ENCODE peak calls at places on chromosomes 4 and X, in six cellular contexts. P is GM23338, U is HCT116, T is hepatocyte, E is neural progenitor cell, F is MM.1S. G is an unnamed sample.

GRCh38 chr4:45484740-45485139 is 639.1 kb downstream of the GABRG1 start:
- DNase-seq in P (no peak), U (no peak), T (no peak), E (no peak), F (no peak), G (no peak)

GRCh38 chrX:11053351-11053750 is 57.8 kb upstream of the HCCS start:
- DNase-seq in P (no peak), U (no peak), T (no peak), E (no peak), F (no peak), G (no peak)

GRCh38 chrX:120457766-120458180 is 11.3 kb downstream of the LAMP2 start:
- DNase-seq in P (no peak), U (no peak), T (peak; percentile 15), E (no peak), F (no peak), G (peak; percentile 87)

GRCh38 chr4:153927546-153927945 is 138.7 kb upstream of the SFRP2 start:
- DNase-seq in P (no peak), U (no peak), T (no peak), E (no peak), F (no peak), G (peak; percentile 68)

GRCh38 chr4:77994194-77994721 is 62.9 kb upstream of the FRAS1 start:
- DNase-seq in P (peak; percentile 96), U (peak; percentile 71), T (peak; percentile 81), E (peak; percentile 85), F (peak; percentile 73), G (peak; percentile 79)

GRCh38 chr4:172232966-172233365 is 419.8 kb downstream of the GALNTL6 start:
- DNase-seq in P (peak; percentile 72), U (peak; percentile 29), T (no peak), E (peak; percentile 54), F (no peak), G (no peak)

GRCh38 chr4:5037553-5038551 is 13.4 kb upstream of the STK32B start:
- DNase-seq in P (no peak), U (no peak), T (peak; percentile 42), E (no peak), F (no peak), G (peak; percentile 92)

GRCh38 chrX:133414399-133415275 is 652 bp downstream of the GPC4 start:
- DNase-seq in P (peak; percentile 8), U (no peak), T (peak; percentile 31), E (peak; percentile 64), F (peak; percentile 16), G (peak; percentile 45)

GRCh38 chrX:124388562-124388961 is 42.2 kb downstream of the SH2D1A start:
- DNase-seq in P (peak; percentile 58), U (peak; percentile 10), T (peak; percentile 73), E (peak; percentile 67), F (peak; percentile 72), G (peak; percentile 58)

GRCh38 chr4:152415980-152416379 is 119.9 kb downstream of the FBXW7 start:
- DNase-seq in P (no peak), U (no peak), T (no peak), E (no peak), F (no peak), G (peak; percentile 66)

GRCh38 chr4:77156912-77157858 is at the start of gene CCNG2:
- DNase-seq in P (peak; percentile 99), U (no peak), T (peak; percentile 96), E (peak; percentile 99), F (peak; percentile 89), G (peak; percentile 96)

DNA sequence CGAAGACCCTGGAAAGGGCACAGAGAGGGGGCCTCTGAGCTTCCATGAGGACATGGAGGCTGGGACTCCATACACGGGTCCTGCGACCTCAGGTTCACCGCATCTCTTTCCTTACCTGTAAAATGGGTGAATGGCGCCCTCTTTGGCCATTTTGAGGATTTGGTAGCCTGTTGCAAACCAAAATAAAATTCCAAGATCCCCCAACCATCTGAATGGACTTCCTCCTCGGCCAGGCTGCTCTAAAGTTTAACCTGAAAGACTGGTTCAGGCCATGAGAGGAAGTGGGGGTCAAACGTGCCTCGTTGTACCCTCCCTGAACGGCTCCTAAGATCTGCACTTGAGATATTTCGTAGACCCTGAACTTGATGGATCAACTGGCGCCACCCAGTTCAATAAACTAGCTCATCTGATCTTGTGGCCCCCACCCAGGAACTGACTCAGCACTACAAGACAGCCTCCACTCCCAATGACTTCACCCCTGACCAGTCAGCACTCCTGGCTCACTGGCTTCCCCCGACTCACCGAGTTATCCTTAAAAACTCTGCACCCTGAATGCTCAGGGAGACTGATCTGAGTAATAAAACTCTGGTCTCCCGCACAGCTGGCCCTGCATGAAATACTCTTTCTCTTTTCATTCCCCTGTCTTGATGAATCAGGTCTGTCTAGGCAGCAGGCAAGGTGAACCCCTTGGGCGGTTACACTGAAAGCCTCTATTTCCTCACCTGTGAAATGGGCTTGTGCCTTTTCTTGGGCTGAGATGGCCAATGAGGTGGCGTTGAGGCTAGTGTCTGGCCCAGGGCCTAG is 32.9 kb upstream of the GPR78 start:
- DNase-seq in P (peak; percentile 91), U (peak; percentile 56), T (no peak), E (peak; percentile 56), F (peak; percentile 47), G (peak; percentile 88)
- TF ChIP-seq EZH2phosphoT487 in P (no peak), U (no peak), T (no peak), E (no peak), F (no peak), G (no peak)

DNA sequence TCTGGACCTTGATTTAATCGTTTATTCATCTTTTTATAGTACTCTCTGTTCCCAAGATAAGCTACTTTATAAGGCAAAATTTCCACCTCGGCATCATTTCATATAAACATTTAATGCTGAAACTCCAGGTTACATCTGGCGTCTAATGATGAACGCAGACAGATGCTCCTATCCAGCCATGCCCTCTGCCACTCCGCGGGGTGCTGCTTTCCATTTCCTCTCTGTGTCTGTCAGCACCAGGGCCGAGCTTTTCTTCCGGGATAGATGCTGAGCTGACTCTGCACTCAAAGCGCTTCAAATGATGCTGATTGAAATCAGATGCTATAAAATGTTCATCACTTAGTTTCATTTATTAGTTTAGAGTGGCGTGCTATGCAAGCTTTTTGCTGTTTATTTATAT is 80.5 kb upstream of the HELT start:
- DNase-seq in P (peak; percentile 34), U (no peak), T (peak; percentile 20), E (peak; percentile 8), F (no peak), G (no peak)
- TF ChIP-seq EZH2phosphoT487 in P (no peak), U (no peak), T (no peak), E (no peak), F (no peak), G (no peak)

DNA sequence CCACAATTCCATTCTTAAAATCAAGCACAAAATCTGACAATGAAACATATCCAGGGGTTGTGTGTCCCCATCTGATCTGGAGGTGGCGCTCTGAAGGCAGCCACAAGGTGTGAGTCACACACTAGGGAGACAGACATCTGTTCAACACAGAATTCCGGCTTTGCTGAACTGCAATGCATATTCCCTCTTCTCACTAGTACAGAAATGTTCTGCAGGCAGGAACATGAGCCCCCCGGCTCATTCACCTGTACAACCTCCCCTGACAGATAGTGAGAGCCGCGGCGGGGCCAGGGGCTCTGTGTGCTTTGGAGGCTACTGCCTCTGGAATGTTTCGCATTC is 41.9 kb downstream of the WDR1 start:
- DNase-seq in P (peak; percentile 41), U (no peak), T (no peak), E (peak; percentile 31), F (no peak), G (peak; percentile 84)
- TF ChIP-seq EZH2phosphoT487 in P (no peak), U (no peak), T (no peak), E (no peak), F (no peak), G (no peak)

DNA sequence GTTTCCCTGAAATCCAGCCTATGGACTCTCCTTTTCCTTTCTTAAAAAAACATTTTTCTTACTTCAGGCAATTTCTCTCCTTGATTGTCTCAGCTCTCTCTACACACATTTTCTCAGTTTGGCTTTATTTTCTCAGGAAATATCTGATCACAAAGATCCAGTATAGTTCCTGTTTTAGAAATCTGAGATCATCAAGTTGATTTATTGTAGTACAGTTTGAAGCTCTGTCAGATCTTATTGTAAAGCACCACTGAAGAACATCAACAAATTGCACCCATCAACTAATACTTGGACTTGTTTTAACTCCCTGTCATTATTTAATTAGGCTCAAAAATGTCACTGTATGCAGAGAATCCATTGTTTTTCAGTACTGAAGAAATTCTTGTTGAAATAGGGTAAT is 317.6 kb downstream of the ARHGAP24 start:
- DNase-seq in P (no peak), U (no peak), T (no peak), E (no peak), F (no peak), G (no peak)
- TF ChIP-seq EZH2phosphoT487 in P (no peak), U (no peak), T (no peak), E (no peak), F (no peak), G (no peak)

DNA sequence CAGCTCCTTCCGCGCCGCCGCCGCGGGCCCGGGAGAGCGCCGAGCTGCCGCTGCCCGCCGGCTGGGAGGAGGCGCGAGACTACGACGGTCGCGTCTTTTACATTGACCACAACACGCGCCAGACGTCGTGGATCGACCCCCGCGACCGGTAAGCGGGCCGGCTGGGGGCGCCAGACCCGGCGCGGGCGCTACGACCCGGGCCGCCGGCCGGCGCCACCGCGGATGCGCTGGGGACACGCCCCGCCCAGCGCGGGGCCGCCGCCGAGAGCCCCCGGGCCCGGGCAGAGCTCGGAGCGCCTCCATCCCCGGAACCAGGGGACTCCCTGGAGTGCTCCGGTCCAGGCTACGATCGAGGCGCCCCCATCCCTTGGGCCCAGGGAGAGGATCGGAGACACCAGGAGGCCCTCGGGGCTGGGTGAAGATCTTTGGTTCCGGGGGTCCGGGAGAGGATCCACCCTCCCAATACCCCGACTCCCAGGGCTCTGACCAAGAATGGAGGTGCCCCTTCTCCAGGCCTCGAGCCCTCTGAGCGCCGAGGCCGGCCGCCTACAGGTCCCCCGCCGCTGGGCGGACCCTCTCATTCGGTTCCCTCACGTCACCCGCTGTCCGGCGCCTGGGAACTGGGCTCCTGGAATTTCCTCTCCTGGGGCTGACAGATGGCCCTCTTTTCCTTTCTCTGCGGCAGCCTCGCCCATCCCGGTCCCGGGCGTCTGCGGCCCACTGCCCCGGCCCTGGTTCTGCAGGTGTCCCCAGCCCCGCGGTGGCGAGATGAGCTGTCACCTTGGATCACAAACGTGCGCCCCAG is 48.8 kb downstream of the CLDN34 start:
- DNase-seq in P (peak; percentile 70), U (no peak), T (peak; percentile 49), E (peak; percentile 65), F (peak; percentile 16), G (peak; percentile 69)
- TF ChIP-seq EZH2phosphoT487 in P (no peak), U (no peak), T (no peak), E (no peak), F (no peak), G (no peak)

GRCh38 chr4:2861631-2862436 is 18.2 kb downstream of the ADD1 start:
- DNase-seq in P (no peak), U (no peak), T (no peak), E (no peak), F (no peak), G (peak; percentile 43)

GRCh38 chr4:2865381-2865780 is 21.7 kb downstream of the ADD1 start:
- DNase-seq in P (no peak), U (no peak), T (no peak), E (no peak), F (no peak), G (no peak)

GRCh38 chr4:2863649-2864048 is 20.0 kb downstream of the ADD1 start:
- DNase-seq in P (no peak), U (no peak), T (no peak), E (no peak), F (no peak), G (no peak)

GRCh38 chr4:2860391-2861348 is 17.0 kb downstream of the ADD1 start:
- DNase-seq in P (peak; percentile 71), U (no peak), T (no peak), E (peak; percentile 27), F (no peak), G (no peak)

DNA sequence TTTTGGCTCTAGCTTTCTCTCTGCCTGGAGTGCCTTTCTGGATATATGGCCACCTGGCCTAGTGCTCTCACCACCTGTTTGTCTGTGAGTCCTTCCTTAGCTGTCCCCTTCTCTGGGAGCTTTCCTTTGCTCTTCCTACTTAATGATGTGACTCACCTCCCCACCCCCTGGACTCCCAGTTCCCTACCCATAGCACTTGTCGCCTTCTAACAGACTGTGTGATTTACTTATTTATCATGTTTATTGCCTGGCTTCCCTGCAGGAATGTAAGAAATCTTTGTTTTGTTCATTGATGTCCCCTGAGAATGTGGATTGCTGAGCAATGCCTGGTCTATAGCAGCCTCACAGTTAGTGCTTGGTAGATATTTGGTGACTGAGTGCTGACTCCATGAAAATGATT is 18.9 kb downstream of the ADD1 start:
- DNase-seq in P (peak; percentile 75), U (peak; percentile 15), T (peak; percentile 66), E (peak; percentile 31), F (no peak), G (peak; percentile 71)
- TF ChIP-seq EZH2phosphoT487 in P (no peak), U (no peak), T (no peak), E (no peak), F (no peak), G (no peak)

G was measured in GM23248.